ENCODE peak calls at places on chromosomes 7 and 10, in eight cellular contexts. R, O, G, Y, M, B, J and K are unnamed samples.

GRCh38 chr10:63700209-63700934 is 179.2 kb downstream of the REEP3 start:
- DNase-seq in R (no peak), O (no peak), G (no peak), Y (no peak), M (peak), B (peak), J (peak), K (peak)

GRCh38 chr10:14578060-14578952 is 196.4 kb downstream of the FAM107B start:
- DNase-seq in R (no peak), O (no peak), G (no peak), Y (no peak), M (no peak), B (no peak), J (no peak), K (no peak)

GRCh38 chr10:80460399-80461207 is 6.5 kb downstream of the TSPAN14 start:
- DNase-seq in R (peak), O (no peak), G (no peak), Y (no peak), M (no peak), B (no peak), J (peak), K (no peak)

GRCh38 chr7:100603697-100604077 is 1.5 kb downstream of the PCOLCE start:
- DNase-seq in R (no peak), O (no peak), G (no peak), Y (no peak), M (no peak), B (no peak), J (no peak), K (no peak)

GRCh38 chr7:86653919-86654659 is 10.4 kb downstream of the GRM3 start:
- DNase-seq in R (peak), O (no peak), G (no peak), Y (no peak), M (no peak), B (no peak), J (peak), K (no peak)

GRCh38 chr10:30765611-30766010 is 136.1 kb upstream of the LYZL2 start:
- DNase-seq in R (no peak), O (no peak), G (no peak), Y (no peak), M (no peak), B (no peak), J (no peak), K (no peak)

GRCh38 chr10:97648557-97649404 is 8.3 kb downstream of the PI4K2A start:
- DNase-seq in R (no peak), O (no peak), G (no peak), Y (peak), M (no peak), B (peak), J (peak), K (peak)

GRCh38 chr7:130273081-130273699 is 6.5 kb downstream of the CPA2 start:
- DNase-seq in R (no peak), O (no peak), G (no peak), Y (no peak), M (no peak), B (no peak), J (peak), K (no peak)

GRCh38 chr10:56496087-56496486 is 135.0 kb upstream of the ZWINT start:
- DNase-seq in R (no peak), O (no peak), G (no peak), Y (no peak), M (no peak), B (no peak), J (no peak), K (no peak)

GRCh38 chr7:51295435-51296269 is 21.0 kb downstream of the COBL start:
- DNase-seq in R (no peak), O (no peak), G (no peak), Y (no peak), M (no peak), B (no peak), J (no peak), K (no peak)

GRCh38 chr10:133445751-133446708 is 7.7 kb upstream of the SCART1 start:
- DNase-seq in R (no peak), O (no peak), G (no peak), Y (no peak), M (no peak), B (no peak), J (no peak), K (no peak)

GRCh38 chr10:122013311-122013780 is 24.4 kb downstream of the TACC2 start:
- DNase-seq in R (no peak), O (no peak), G (no peak), Y (no peak), M (no peak), B (no peak), J (no peak), K (no peak)

GRCh38 chr7:82600601-82601000 is 157.0 kb upstream of the CACNA2D1 start:
- DNase-seq in R (no peak), O (no peak), G (no peak), Y (no peak), M (no peak), B (peak), J (no peak), K (no peak)

GRCh38 chr7:116984917-116985316 is 31.6 kb downstream of the ST7 start:
- DNase-seq in R (no peak), O (no peak), G (no peak), Y (peak), M (no peak), B (peak), J (peak), K (no peak)

GRCh38 chr7:122532406-122533269 is 166.3 kb downstream of the RNF133 start:
- DNase-seq in R (no peak), O (no peak), G (no peak), Y (peak), M (no peak), B (peak), J (peak), K (no peak)

GRCh38 chr10:62230344-62231138 is 38.1 kb downstream of the RTKN2 start:
- DNase-seq in R (no peak), O (no peak), G (no peak), Y (no peak), M (no peak), B (no peak), J (peak), K (no peak)

GRCh38 chr7:151992375-151992774 is 33.1 kb upstream of the GALNT11 start:
- DNase-seq in R (peak), O (peak), G (peak), Y (peak), M (no peak), B (peak), J (no peak), K (no peak)

GRCh38 chr10:22476601-22477364 is 131.5 kb downstream of the SPAG6 start:
- DNase-seq in R (no peak), O (no peak), G (no peak), Y (no peak), M (no peak), B (no peak), J (no peak), K (no peak)

GRCh38 chr7:36439624-36440023 is 50.0 kb downstream of the ANLN start:
- DNase-seq in R (no peak), O (no peak), G (no peak), Y (no peak), M (no peak), B (no peak), J (no peak), K (no peak)